ENCODE peak calls at places on chromosomes 11 and 22, in four cellular contexts. S is mucosa of gallbladder, C is HCT116, V is keratinocyte. L is an unnamed sample.

GRCh38 chr11:110095554-110095953 is 2.4 kb downstream of the ZC3H12C start:
- DNase-seq in S (no peak), C (peak; percentile 8), V (no peak), L (no peak)

GRCh38 chr11:2465201-2466068 is 20.6 kb downstream of the KCNQ1 start:
- DNase-seq in S (no peak), C (no peak), V (no peak), L (no peak)

GRCh38 chr11:126404367-126404766 is 48.9 kb downstream of the ST3GAL4 start:
- DNase-seq in S (no peak), C (no peak), V (no peak), L (no peak)

GRCh38 chr11:12841946-12842630 is 167.0 kb upstream of the RASSF10 start:
- DNase-seq in S (no peak), C (no peak), V (no peak), L (no peak)

GRCh38 chr22:36419177-36419911 is 31.6 kb upstream of the MYH9 start:
- DNase-seq in S (peak; percentile 69), C (no peak), V (no peak), L (no peak)

GRCh38 chr11:63682045-63682915 is 980 bp downstream of the RTN3 start:
- DNase-seq in S (peak; percentile 25), C (no peak), V (no peak), L (no peak)

GRCh38 chr11:706439-706956 is 467 bp downstream of the EPS8L2 start:
- DNase-seq in S (no peak), C (no peak), V (no peak), L (no peak)

GRCh38 chr22:21761086-21761485 is 25.5 kb upstream of the YPEL1 start:
- DNase-seq in S (no peak), C (no peak), V (no peak), L (no peak)

GRCh38 chr22:49480896-49481650 is 346.6 kb downstream of the BRD1 start:
- DNase-seq in S (no peak), C (no peak), V (no peak), L (no peak)

GRCh38 chr11:123681007-123681406 is 26.6 kb upstream of the SCN3B start:
- DNase-seq in S (no peak), C (no peak), V (no peak), L (no peak)

GRCh38 chr11:65417702-65418430 is 4.7 kb upstream of the NEAT1 start:
- DNase-seq in S (no peak), C (no peak), V (no peak), L (no peak)

GRCh38 chr11:111913997-111914396 is 1.5 kb downstream of the HSPB2 start:
- DNase-seq in S (no peak), C (no peak), V (no peak), L (no peak)

GRCh38 chr11:122253541-122254317 is 137.7 kb upstream of the BLID start:
- DNase-seq in S (peak; percentile 18), C (no peak), V (no peak), L (peak; percentile 52)

GRCh38 chr22:46121523-46122287 is 28.6 kb upstream of the PPARA start:
- DNase-seq in S (no peak), C (no peak), V (no peak), L (no peak)

GRCh38 chr11:70660889-70661197 is 262.5 kb downstream of the CTTN start:
- DNase-seq in S (no peak), C (no peak), V (no peak), L (no peak)

GRCh38 chr11:124402326-124402922 is 3.6 kb upstream of the OR8B3 start:
- DNase-seq in S (peak; percentile 53), C (peak; percentile 60), V (peak; percentile 19), L (peak; percentile 46)

GRCh38 chr11:5808500-5809121 is at the start of gene OR52N2:
- DNase-seq in S (peak; percentile 85), C (peak; percentile 61), V (peak; percentile 13), L (no peak)

GRCh38 chr22:27462190-27462589 is 339.4 kb downstream of the MN1 start:
- DNase-seq in S (no peak), C (no peak), V (no peak), L (no peak)

GRCh38 chr11:81959341-81959740 is 774.3 kb downstream of the FAM181B start:
- DNase-seq in S (no peak), C (no peak), V (no peak), L (no peak)

GRCh38 chr11:86288776-86289507 is 13.1 kb upstream of the HIKESHI start:
- DNase-seq in S (no peak), C (no peak), V (no peak), L (no peak)

GRCh38 chr11:115042002-115042401 is 363.7 kb downstream of the NXPE2 start:
- DNase-seq in S (no peak), C (no peak), V (no peak), L (no peak)

GRCh38 chr22:36325163-36326031 is 62.4 kb downstream of the MYH9 start:
- DNase-seq in S (peak; percentile 72), C (no peak), V (no peak), L (peak; percentile 73)